ENCODE peak calls at places on chromosome 20, in six cellular contexts. P is PC-3; V is CD4-positive, alpha-beta memory T cell; K is adrenal gland; Y is SJSA1; M is fibroblast of lung. X is an unnamed sample.

GRCh38 chr20:59221049-59221748 is 57.6 kb downstream of the ZNF831 start:
- DNase-seq in Y (no peak), V (no peak), M (no peak), K (peak), P (peak), X (no peak)

GRCh38 chr20:38961530-38962043 is 557 bp upstream of the DHX35 start:
- DNase-seq in Y (no peak), K (no peak), M (no peak), V (no peak), P (no peak), X (no peak)

GRCh38 chr20:46324960-46325703 is 16.8 kb upstream of the CDH22 start:
- DNase-seq in M (no peak), V (no peak), Y (peak), K (peak), P (peak), X (no peak)

GRCh38 chr20:63830821-63831593 is at the start of gene ZBTB46:
- DNase-seq in P (peak), Y (no peak), V (no peak), M (peak), K (no peak), X (no peak)

GRCh38 chr20:32675223-32675975 is 1.7 kb upstream of the C20orf203 start:
- DNase-seq in K (no peak), Y (no peak), V (no peak), P (no peak), M (no peak), X (no peak)

GRCh38 chr20:39107741-39108140 is 145.6 kb downstream of the DHX35 start:
- DNase-seq in P (peak), Y (no peak), V (no peak), K (peak), M (no peak), X (no peak)

GRCh38 chr20:37276494-37277252 is 12.8 kb upstream of the MANBAL start:
- DNase-seq in Y (no peak), K (peak), V (no peak), M (peak), P (peak), X (no peak)

GRCh38 chr20:59806578-59806975 is 126.9 kb downstream of the SYCP2 start:
- DNase-seq in M (no peak), V (no peak), P (no peak), K (no peak), Y (no peak), X (no peak)

GRCh38 chr20:62275263-62275619 is 27.6 kb upstream of the ADRM1 start:
- DNase-seq in P (no peak), Y (no peak), K (no peak), M (no peak), V (no peak), X (no peak)

GRCh38 chr20:24657211-24657610 is 187.8 kb downstream of the SYNDIG1 start:
- DNase-seq in M (peak), V (no peak), K (peak), P (peak), Y (no peak), X (no peak)

GRCh38 chr20:4227085-4227821 is 211.9 kb upstream of the RNF24 start:
- DNase-seq in Y (peak), V (no peak), M (peak), P (peak), K (no peak), X (no peak)

GRCh38 chr20:57159193-57159851 is 107.1 kb downstream of the BMP7 start:
- DNase-seq in K (no peak), Y (no peak), P (no peak), V (no peak), M (no peak), X (no peak)

GRCh38 chr20:20076297-20077065 is 24.1 kb downstream of the CFAP61 start:
- DNase-seq in M (peak), K (no peak), Y (no peak), V (no peak), P (peak), X (no peak)

GRCh38 chr20:35001596-35002362 is 46.1 kb downstream of the MYH7B start:
- DNase-seq in P (no peak), Y (no peak), M (no peak), K (no peak), V (no peak), X (no peak)

GRCh38 chr20:35106827-35107380 is 14.3 kb upstream of the TRPC4AP start:
- DNase-seq in V (no peak), M (no peak), Y (no peak), P (no peak), K (no peak), X (no peak)

GRCh38 chr20:7696311-7696710 is 243.9 kb downstream of the HAO1 start:
- DNase-seq in V (no peak), M (peak), K (no peak), Y (no peak), P (peak), X (no peak)

GRCh38 chr20:577167-577791 is 32.8 kb downstream of the TCF15 start:
- DNase-seq in Y (no peak), M (no peak), K (no peak), P (peak), V (no peak), X (no peak)

GRCh38 chr20:237479-237878 is 10.4 kb downstream of the DEFB129 start:
- DNase-seq in P (no peak), Y (no peak), M (no peak), K (no peak), V (no peak), X (no peak)

GRCh38 chr20:25750765-25751696 is 54.4 kb upstream of the ZNF337 start:
- DNase-seq in P (peak), Y (no peak), K (peak), M (peak), V (peak), X (peak)

GRCh38 chr20:63498950-63499332 is at the start of gene EEF1A2:
- DNase-seq in P (peak), V (peak), Y (no peak), K (no peak), M (no peak), X (peak)

GRCh38 chr20:10910535-10911239 is 236.9 kb upstream of the JAG1 start:
- DNase-seq in K (no peak), V (no peak), M (peak), Y (no peak), P (no peak), X (no peak)

GRCh38 chr20:48975955-48976354 is 54.4 kb downstream of the ARFGEF2 start:
- DNase-seq in M (no peak), V (no peak), P (no peak), Y (no peak), K (peak), X (no peak)

GRCh38 chr20:45510242-45510862 is 5.1 kb downstream of the SPINT3 start:
- DNase-seq in K (no peak), V (no peak), Y (no peak), P (no peak), M (no peak), X (no peak)

GRCh38 chr20:4613718-4614620 is 107.7 kb upstream of the PRND start:
- DNase-seq in P (peak), K (peak), V (peak), Y (peak), M (peak), X (peak)

GRCh38 chr20:44496976-44497375 is 21.3 kb downstream of the TTPAL start:
- DNase-seq in M (peak), V (no peak), Y (peak), P (peak), K (no peak), X (no peak)

GRCh38 chr20:661474-662288 is 8.7 kb upstream of the SRXN1 start:
- DNase-seq in P (no peak), K (no peak), M (no peak), Y (no peak), V (no peak), X (no peak)

GRCh38 chr20:15205719-15206118 is 868.3 kb upstream of the FLRT3 start:
- DNase-seq in M (no peak), P (no peak), K (no peak), Y (no peak), V (no peak), X (no peak)

GRCh38 chr20:63177785-63178444 is 38.0 kb downstream of the YTHDF1 start:
- DNase-seq in V (peak), M (no peak), K (no peak), Y (no peak), P (no peak), X (no peak)

GRCh38 chr20:36574278-36575065 is 1.1 kb downstream of the TGIF2 start:
- DNase-seq in Y (peak), V (peak), M (peak), P (peak), K (peak), X (peak)

GRCh38 chr20:15619341-15619740 is 953.9 kb downstream of the KIF16B start:
- DNase-seq in M (no peak), V (no peak), P (no peak), Y (no peak), K (no peak), X (no peak)

GRCh38 chr20:11564491-11564890 is 353.2 kb upstream of the BTBD3 start:
- DNase-seq in M (no peak), Y (no peak), K (no peak), V (no peak), P (no peak), X (no peak)

GRCh38 chr20:50548396-50548795 is 38.2 kb downstream of the PTPN1 start:
- DNase-seq in M (no peak), V (no peak), Y (no peak), P (no peak), K (no peak), X (no peak)

GRCh38 chr20:50543326-50543725 is 33.1 kb downstream of the PTPN1 start:
- DNase-seq in M (no peak), P (no peak), K (no peak), Y (no peak), V (no peak), X (no peak)

GRCh38 chr20:50547956-50548355 is 37.8 kb downstream of the PTPN1 start:
- DNase-seq in M (no peak), K (no peak), P (no peak), V (no peak), Y (no peak), X (no peak)

GRCh38 chr20:50545123-50545522 is 34.9 kb downstream of the PTPN1 start:
- DNase-seq in P (no peak), M (peak), Y (no peak), K (no peak), V (no peak), X (no peak)

DNA sequence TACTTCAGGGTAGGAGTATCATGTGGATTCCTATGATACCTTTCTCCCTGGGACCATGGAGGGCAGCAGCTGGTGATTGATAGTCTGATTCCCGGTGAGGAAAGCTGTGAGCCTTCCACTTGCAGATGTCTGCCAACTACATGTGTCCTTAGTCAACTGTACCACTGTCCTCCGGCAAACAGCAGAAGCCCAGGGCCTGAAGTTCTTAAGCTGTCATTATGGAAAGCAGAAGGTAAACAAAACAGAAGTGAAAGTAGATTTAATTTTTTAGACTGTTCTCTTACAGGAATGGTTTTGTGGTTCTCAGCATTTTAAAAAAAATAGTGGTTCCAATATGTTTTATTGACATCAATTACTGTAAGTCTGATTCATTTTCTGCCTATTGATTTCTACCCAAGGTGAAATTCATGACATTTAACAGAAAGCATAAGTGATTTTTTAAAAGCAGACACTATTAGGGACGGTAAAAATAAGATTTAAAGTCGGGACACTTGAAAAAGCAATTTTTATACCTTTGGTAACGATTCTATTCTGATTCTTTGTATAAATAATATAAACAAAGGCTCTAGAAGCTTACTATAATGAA is 36.6 kb downstream of the PTPN1 start:
- DNase-seq in K (no peak), M (no peak), Y (no peak), P (no peak), V (peak), X (no peak)
- H3K4me3 ChIP-seq in K (no peak), M (peak), Y (no peak), P (no peak), V (peak), X (peak)

DNA sequence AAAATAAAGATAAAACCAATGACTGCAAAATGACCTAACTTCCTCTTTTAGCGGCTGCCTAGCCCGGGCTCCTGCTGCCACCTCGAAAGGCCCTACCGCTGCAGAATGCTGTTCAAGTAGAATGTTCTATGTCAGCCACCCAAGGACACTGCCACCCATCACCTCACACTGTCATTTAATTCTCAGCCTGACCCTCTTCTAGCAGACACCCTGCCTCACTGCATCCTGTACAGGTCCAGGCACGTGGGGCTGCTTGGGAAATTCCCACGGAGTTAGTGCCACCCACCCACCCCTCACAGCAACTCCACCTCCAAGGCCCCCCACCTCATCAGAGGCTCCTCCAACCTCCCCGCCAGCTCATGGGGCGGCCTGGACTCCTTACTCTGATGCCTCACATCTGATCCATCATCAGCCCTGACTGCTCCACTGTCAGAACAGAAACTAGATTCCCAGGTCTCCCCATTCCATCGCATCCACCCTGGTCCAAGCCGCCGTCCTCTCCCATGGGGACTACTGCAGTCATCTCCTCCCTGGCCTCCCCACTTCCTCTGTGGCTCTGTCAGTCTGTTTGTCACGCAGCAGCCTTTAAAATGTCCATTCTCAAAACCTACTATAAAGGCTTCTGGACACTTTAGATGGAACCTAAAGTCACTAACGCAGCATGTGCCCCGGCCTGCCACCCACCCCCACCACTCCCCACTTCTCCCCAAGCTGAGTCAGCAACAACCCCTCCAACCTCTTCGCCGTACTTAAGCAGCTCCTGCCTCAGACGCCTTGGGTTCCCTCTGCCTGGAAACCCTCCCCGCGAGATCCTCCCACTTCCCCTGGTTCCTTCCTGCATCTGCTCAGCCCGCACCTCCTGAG is 17.0 kb downstream of the NFATC2 start:
- DNase-seq in M (peak), K (peak), P (no peak), V (peak), Y (no peak), X (peak)
- H3K27ac ChIP-seq in M (peak), K (no peak), P (no peak), V (peak), Y (no peak), X (peak)

DNA sequence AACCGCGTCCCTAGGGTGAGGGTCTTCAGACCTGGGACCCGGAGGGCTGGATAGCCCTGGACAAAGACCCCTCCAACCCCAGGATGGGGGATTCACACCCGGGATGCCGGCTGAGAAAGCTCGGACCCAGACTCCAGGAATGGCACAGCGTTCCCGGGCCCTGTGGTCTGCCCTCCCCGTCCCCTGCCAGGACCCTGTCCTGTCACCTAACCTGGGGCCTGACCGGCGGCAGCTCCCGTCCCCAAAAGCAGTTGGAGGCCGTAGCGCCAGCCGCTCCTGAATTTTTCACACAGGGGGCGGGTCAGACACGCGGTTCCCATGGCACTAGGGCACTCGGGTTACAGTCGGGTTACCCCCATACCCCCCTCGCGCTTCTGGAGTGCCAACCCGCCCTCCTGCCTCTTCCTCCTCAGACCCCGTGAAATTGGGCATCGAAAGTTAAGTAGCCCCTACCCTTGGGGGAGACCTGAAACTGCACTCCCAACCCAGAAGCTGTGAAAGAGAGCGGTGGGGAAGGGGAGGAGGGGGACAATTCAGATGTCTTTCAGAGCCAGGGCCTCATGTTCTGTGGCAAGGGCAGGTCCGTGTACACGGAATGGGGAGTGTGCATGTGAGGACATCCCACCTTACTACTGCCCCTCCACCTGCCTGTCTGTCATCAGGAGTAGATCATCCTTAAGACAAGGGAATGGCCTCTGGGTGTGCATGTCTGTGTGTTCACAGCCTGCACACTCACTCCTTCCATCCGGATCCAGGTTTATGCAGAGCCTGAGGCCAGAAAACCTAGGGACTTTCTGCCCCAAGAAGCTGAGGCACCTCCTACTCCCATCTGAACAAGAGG is 604 bp downstream of the REM1 start:
- DNase-seq in V (no peak), P (no peak), K (no peak), M (no peak), Y (no peak), X (no peak)
- H3K4me3 ChIP-seq in V (no peak), P (no peak), K (no peak), M (peak), Y (no peak), X (no peak)

DNA sequence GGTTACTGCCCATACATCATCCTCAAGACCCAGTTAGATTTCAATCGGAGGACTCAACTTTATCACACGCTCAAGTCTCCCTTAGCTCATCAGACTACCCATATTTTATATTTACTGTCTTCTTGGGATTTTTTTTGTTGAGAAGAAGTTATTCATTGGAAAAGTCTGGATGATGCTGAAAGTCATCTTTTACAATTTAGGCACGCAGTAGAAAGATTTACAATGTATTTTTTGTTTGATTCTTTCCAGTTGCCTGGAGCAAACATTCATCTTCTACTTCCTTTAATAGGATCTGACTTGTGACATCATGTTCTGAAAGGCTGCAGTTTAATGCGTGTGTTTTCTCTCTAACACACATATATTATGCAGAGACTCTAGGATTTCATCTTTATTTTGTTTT is 235.7 kb downstream of the DOK5 start:
- DNase-seq in Y (no peak), K (no peak), M (no peak), V (no peak), P (no peak), X (no peak)
- H3K27ac ChIP-seq in Y (no peak), K (no peak), M (no peak), V (no peak), P (no peak), X (no peak)